ENCODE peak calls at places on chromosomes 12 and 14, in ten cellular contexts. A is aorta, H is Calu3, C is NCI-H345, K is NCI-H1694, R is activated gamma-delta T cell treated with Interleukin-2 at 50 U/mL for 16 hours, U is type B pancreatic cell, W is fibroblast of lung, O is AG10803, D is ascending aorta. Z is an unnamed sample.

GRCh38 chr12:19129486-19130223 is at the start of gene PLEKHA5:
- DNase-seq in A (peak; percentile 79), H (peak; percentile 79), C (peak; percentile 81), K (peak; percentile 52), R (peak; percentile 24), U (peak; percentile 78), W (peak; percentile 64), O (peak; percentile 71), D (peak; percentile 85), Z (peak; percentile 81)

GRCh38 chr14:104975481-104976197 is 2.5 kb downstream of the AHNAK2 start:
- DNase-seq in A (no peak), H (no peak), C (no peak), K (peak; percentile 33), R (no peak), U (no peak), W (no peak), O (no peak), D (no peak), Z (no peak)

GRCh38 chr14:73259837-73260236 is 22.5 kb downstream of the PAPLN start:
- DNase-seq in A (no peak), H (no peak), C (no peak), K (no peak), R (no peak), U (no peak), W (no peak), O (no peak), D (peak; percentile 44), Z (no peak)

GRCh38 chr14:39265032-39265431 is 31.3 kb downstream of the MIA2 start:
- DNase-seq in A (no peak), H (peak; percentile 23), C (peak; percentile 52), K (no peak), R (no peak), U (no peak), W (peak; percentile 53), O (peak; percentile 44), D (no peak), Z (peak; percentile 43)

GRCh38 chr12:19755141-19755540 is 315.8 kb downstream of the AEBP2 start:
- DNase-seq in A (no peak), H (no peak), C (no peak), K (no peak), R (no peak), U (no peak), W (no peak), O (peak; percentile 53), D (no peak), Z (no peak)

GRCh38 chr12:48004039-48004940 is at the start of gene COL2A1:
- DNase-seq in A (no peak), H (no peak), C (no peak), K (no peak), R (no peak), U (peak; percentile 84), W (peak; percentile 15), O (peak; percentile 7), D (no peak), Z (peak; percentile 47)

GRCh38 chr14:70317969-70318634 is 41.4 kb downstream of the COX16 start:
- DNase-seq in A (no peak), H (peak; percentile 59), C (peak; percentile 63), K (peak; percentile 79), R (no peak), U (no peak), W (peak; percentile 67), O (peak; percentile 49), D (no peak), Z (peak; percentile 39)

GRCh38 chr14:61192970-61193369 is 88.2 kb downstream of the TMEM30B start:
- DNase-seq in A (no peak), H (no peak), C (no peak), K (no peak), R (no peak), U (no peak), W (peak; percentile 64), O (peak; percentile 78), D (no peak), Z (no peak)

Z was measured in A673.